ENCODE peak calls at places on chromosomes 11 and 22, in nine cellular contexts. S, H, P, B, U, I, W, A and O are unnamed samples. For H3K36me3, the result is how much of the 10 kb centered on the place peaks cover.

GRCh38 chr11:134233729-134234179 is 9.3 kb downstream of the VPS26B start:
- DNase-seq in S (no peak), H (no peak), P (no peak), B (no peak), U (no peak), I (no peak), W (no peak), A (no peak), O (no peak)

GRCh38 chr11:69394234-69394891 is 87.1 kb upstream of the LINC01488 start:
- DNase-seq in S (no peak), H (peak), P (no peak), B (no peak), U (no peak), I (no peak), W (no peak), A (peak), O (peak)

GRCh38 chr11:89182773-89183172 is 5.1 kb downstream of the TYR start:
- DNase-seq in S (no peak), H (no peak), P (no peak), B (no peak), U (no peak), I (no peak), W (no peak), A (no peak), O (no peak)

GRCh38 chr11:29432719-29433325 is 584.0 kb downstream of the KCNA4 start:
- DNase-seq in S (peak), H (no peak), P (no peak), B (no peak), U (no peak), I (no peak), W (no peak), A (no peak), O (no peak)

GRCh38 chr11:58905141-58905715 is 34.1 kb upstream of the GLYATL1 start:
- DNase-seq in S (no peak), H (no peak), P (peak), B (no peak), U (peak), I (no peak), W (no peak), A (peak), O (no peak)

GRCh38 chr22:25763239-25763777 is 21.3 kb downstream of the MYO18B start:
- DNase-seq in S (no peak), H (no peak), P (no peak), B (no peak), U (no peak), I (no peak), W (no peak), A (no peak), O (no peak)

GRCh38 chr22:46066691-46067090 is 83.6 kb upstream of the PPARA start:
- DNase-seq in S (no peak), H (peak), P (peak), B (peak), U (no peak), I (no peak), W (no peak), A (peak), O (peak)

GRCh38 chr11:129380413-129380812 is 4.8 kb downstream of the BARX2 start:
- DNase-seq in S (no peak), H (no peak), P (no peak), B (no peak), U (no peak), I (no peak), W (no peak), A (no peak), O (no peak)

GRCh38 chr11:120818097-120818496 is 205.8 kb upstream of the TBCEL start:
- DNase-seq in S (no peak), H (no peak), P (no peak), B (no peak), U (no peak), I (no peak), W (no peak), A (no peak), O (no peak)

GRCh38 chr11:76628408-76628947 is 42.1 kb downstream of the LRRC32 start:
- DNase-seq in S (no peak), H (no peak), P (no peak), B (no peak), U (no peak), I (no peak), W (no peak), A (no peak), O (no peak)

GRCh38 chr11:33525789-33526188 is 174.8 kb downstream of the C11orf91 start:
- DNase-seq in S (no peak), H (no peak), P (no peak), B (no peak), U (no peak), I (no peak), W (no peak), A (no peak), O (no peak)

GRCh38 chr11:69113646-69114340 is 41.9 kb upstream of the SMIM38 start:
- DNase-seq in S (no peak), H (peak), P (peak), B (no peak), U (no peak), I (no peak), W (no peak), A (no peak), O (no peak)

GRCh38 chr22:37330200-37331033 is 48.1 kb downstream of the CYTH4 start:
- DNase-seq in S (peak), H (no peak), P (no peak), B (peak), U (no peak), I (no peak), W (no peak), A (no peak), O (peak)

GRCh38 chr11:114250180-114250579 is 46.0 kb upstream of the NNMT start:
- DNase-seq in S (no peak), H (no peak), P (no peak), B (no peak), U (no peak), I (no peak), W (no peak), A (peak), O (no peak)

GRCh38 chr11:76600124-76600655 is 70.4 kb downstream of the LRRC32 start:
- DNase-seq in S (no peak), H (no peak), P (no peak), B (peak), U (no peak), I (no peak), W (peak), A (no peak), O (no peak)

GRCh38 chr11:8038811-8039529 is 42.0 kb upstream of the TUB start:
- DNase-seq in S (no peak), H (peak), P (no peak), B (no peak), U (no peak), I (no peak), W (no peak), A (no peak), O (no peak)

GRCh38 chr11:115548878-115549528 is 44.8 kb upstream of the CADM1 start:
- DNase-seq in S (no peak), H (no peak), P (no peak), B (no peak), U (no peak), I (no peak), W (no peak), A (no peak), O (no peak)

GRCh38 chr22:32708835-32709234 is 92.7 kb upstream of the TIMP3 start:
- DNase-seq in S (no peak), H (peak), P (no peak), B (no peak), U (peak), I (no peak), W (no peak), A (peak), O (peak)

GRCh38 chr11:126375726-126376125 is 20.2 kb downstream of the ST3GAL4 start:
- DNase-seq in S (no peak), H (no peak), P (no peak), B (no peak), U (no peak), I (no peak), W (no peak), A (no peak), O (no peak)

GRCh38 chr11:8947230-8947943 is 4.6 kb upstream of the ASCL3 start:
- DNase-seq in S (no peak), H (no peak), P (no peak), B (no peak), U (no peak), I (no peak), W (no peak), A (no peak), O (no peak)

GRCh38 chr11:18420067-18420466 is 7.9 kb downstream of the LDHC start:
- DNase-seq in S (no peak), H (no peak), P (no peak), B (no peak), U (no peak), I (no peak), W (no peak), A (no peak), O (no peak)

GRCh38 chr11:62555464-62556092 is 9.0 kb upstream of the AHNAK start:
- DNase-seq in S (no peak), H (peak), P (peak), B (no peak), U (no peak), I (peak), W (no peak), A (peak), O (peak)

GRCh38 chr11:827861-828167 is at the start of gene CRACR2B:
- DNase-seq in S (no peak), H (no peak), P (peak), B (no peak), U (no peak), I (no peak), W (no peak), A (no peak), O (no peak)

GRCh38 chr11:114125531-114125930 is 66.0 kb downstream of the ZBTB16 start:
- DNase-seq in S (no peak), H (no peak), P (no peak), B (no peak), U (no peak), I (no peak), W (no peak), A (no peak), O (no peak)

GRCh38 chr11:126943319-126943718 is 57.3 kb downstream of the KIRREL3 start:
- DNase-seq in S (no peak), H (no peak), P (no peak), B (no peak), U (no peak), I (no peak), W (no peak), A (no peak), O (no peak)

GRCh38 chr22:33829549-33830280 is 90.6 kb downstream of the LARGE1 start:
- DNase-seq in S (no peak), H (no peak), P (no peak), B (no peak), U (no peak), I (no peak), W (no peak), A (no peak), O (no peak)

GRCh38 chr11:109085708-109086373 is 336.1 kb upstream of the C11orf87 start:
- DNase-seq in S (no peak), H (no peak), P (no peak), B (no peak), U (no peak), I (no peak), W (no peak), A (peak), O (no peak)

GRCh38 chr11:42646959-42647358 is 664.8 kb upstream of the API5 start:
- DNase-seq in S (no peak), H (no peak), P (no peak), B (no peak), U (no peak), I (no peak), W (no peak), A (no peak), O (no peak)

GRCh38 chr11:77086521-77087472 is 15.8 kb upstream of the OMP start:
- DNase-seq in S (no peak), H (peak), P (peak), B (peak), U (peak), I (no peak), W (peak), A (peak), O (peak)

GRCh38 chr11:18599739-18600230 is at the start of gene MISFA:
- DNase-seq in S (no peak), H (no peak), P (no peak), B (no peak), U (no peak), I (no peak), W (no peak), A (no peak), O (no peak)

GRCh38 chr11:95520765-95521542 is 268.6 kb downstream of the FAM76B start:
- DNase-seq in S (no peak), H (no peak), P (no peak), B (peak), U (no peak), I (no peak), W (no peak), A (no peak), O (no peak)

GRCh38 chr22:38081636-38081940 is 2.4 kb downstream of the SLC16A8 start:
- DNase-seq in S (no peak), H (no peak), P (peak), B (no peak), U (no peak), I (no peak), W (no peak), A (no peak), O (peak)

GRCh38 chr22:22422629-22423112 is 85.9 kb downstream of the ZNF280B start:
- DNase-seq in S (peak), H (no peak), P (peak), B (peak), U (no peak), I (peak), W (peak), A (peak), O (no peak)

GRCh38 chr11:94243571-94244229 is 60.7 kb upstream of the IZUMO1R start:
- DNase-seq in S (no peak), H (no peak), P (no peak), B (no peak), U (no peak), I (no peak), W (no peak), A (no peak), O (no peak)

GRCh38 chr11:61743486-61744095 is 8.8 kb upstream of the MYRF start:
- DNase-seq in S (no peak), H (peak), P (no peak), B (no peak), U (no peak), I (no peak), W (no peak), A (no peak), O (no peak)

GRCh38 chr22:36738416-36739020 is 35.0 kb upstream of the CACNG2 start:
- DNase-seq in S (no peak), H (no peak), P (no peak), B (no peak), U (no peak), I (no peak), W (no peak), A (no peak), O (no peak)

GRCh38 chr11:69799582-69799981 is 19.6 kb downstream of the FGF3 start:
- DNase-seq in S (peak), H (no peak), P (no peak), B (no peak), U (no peak), I (no peak), W (no peak), A (no peak), O (peak)

DNA sequence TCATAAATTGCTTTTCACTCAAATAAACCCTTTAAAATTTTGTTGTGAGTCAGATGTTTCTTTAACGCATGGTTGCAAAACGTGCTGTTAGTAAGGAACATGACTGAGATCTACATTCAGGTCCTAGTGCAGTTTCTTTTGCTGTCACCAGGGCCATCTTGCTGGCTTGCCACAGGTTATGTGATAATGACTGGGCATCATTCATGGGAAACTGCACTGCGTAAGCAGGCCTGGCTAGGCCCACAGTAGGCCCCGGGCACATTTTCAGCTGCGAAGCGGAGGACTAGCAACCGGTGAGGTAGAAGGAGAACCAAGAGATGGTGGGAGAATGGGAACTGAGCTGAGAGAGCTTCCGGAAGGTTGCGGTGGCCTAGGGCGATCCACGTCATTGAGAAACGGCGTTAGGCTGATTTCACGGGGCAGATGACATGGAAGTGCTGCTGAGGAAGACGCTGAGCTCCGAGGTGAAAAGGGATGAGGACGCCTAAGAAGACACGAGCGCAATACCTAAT is 3.2 kb upstream of the KLHDC7B start:
- DNase-seq in S (no peak), H (no peak), P (no peak), B (no peak), U (no peak), I (no peak), W (no peak), A (peak), O (peak)
- H3K27ac ChIP-seq in S (no peak), H (no peak), P (peak), B (peak), U (no peak), I (no peak), W (no peak), A (no peak), O (peak)

DNA sequence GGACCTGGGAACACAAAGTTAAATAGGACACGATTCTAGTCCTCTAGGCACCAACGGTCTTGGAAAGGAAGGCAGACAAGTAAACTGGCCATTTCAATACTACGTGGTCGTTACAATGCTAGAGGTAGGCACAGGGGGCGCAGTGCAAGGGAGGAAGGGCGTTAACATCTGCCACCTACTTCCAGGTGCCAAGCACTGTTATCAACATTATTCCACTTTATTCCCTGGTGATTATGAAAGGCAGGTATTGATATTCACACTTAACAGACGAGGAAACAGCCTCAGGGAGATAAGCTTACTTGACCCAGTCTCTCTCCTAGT is 760 bp upstream of the TAF10 start:
- DNase-seq in S (peak), H (peak), P (no peak), B (no peak), U (no peak), I (peak), W (no peak), A (peak), O (no peak)
- TF ChIP-seq CTCF in S (peak), H (peak), P (peak), B (peak), U (peak), I (peak), W (no peak), A (peak), O (peak)

DNA sequence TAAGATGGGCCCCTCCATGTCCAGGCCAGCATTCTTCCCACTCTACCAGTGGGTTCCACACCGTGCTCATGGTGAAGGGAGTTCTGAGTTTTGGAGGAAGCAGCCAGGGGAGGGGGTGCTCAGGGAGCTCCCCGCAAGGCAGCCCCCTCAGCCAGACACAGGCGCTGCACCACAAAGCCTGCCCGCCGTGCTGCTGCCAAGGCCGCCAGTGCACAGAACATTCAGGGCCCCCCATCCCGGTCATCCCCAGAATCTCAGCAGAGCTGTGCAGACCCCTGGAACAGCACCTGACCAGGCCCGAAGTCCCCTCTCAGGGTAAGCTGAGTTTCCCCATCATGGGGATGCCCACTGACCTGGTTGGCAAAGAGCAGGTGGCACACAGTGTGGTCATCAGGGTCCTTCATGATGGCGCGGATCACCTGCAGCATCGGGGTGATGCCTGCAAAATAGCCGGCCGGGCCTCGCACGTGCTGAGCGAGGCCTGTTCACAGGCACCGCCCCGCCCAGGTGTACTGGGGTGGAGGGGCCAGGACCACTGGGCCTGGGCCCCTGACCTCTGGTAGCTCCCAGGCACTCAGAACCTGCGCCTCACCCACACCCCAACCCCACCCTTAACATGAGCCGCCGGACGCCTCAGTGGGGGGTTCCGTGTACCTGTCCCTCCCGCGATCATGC is 12.4 kb upstream of the POLDIP3 start:
- DNase-seq in S (no peak), H (no peak), P (no peak), B (no peak), U (no peak), I (no peak), W (no peak), A (no peak), O (no peak)
- H3K36me3 ChIP-seq in S (under half), H (under half), P (half or more), B (half or more), U (under half), I (under half), W (under half), A (half or more), O (half or more)

DNA sequence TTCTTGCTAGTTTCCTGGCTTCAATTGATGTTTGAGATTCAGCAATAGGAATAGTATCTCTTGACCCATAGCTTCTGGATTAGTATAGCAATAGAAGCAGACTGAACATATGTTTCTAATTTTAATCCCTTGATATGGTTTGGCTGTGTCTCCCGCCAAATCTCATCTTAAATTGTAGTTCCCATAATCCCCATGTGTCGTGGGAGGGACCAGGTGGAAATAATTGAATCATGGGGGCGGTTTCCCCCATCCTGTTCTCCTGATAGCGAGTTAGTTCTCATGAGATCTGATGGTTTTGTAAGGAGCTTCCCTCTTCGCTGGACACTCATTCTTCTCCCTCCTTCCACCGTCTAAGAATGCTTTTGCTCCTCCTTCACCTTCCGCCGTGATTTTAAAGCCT is 20.1 kb upstream of the SLN start:
- DNase-seq in S (no peak), H (no peak), P (no peak), B (no peak), U (no peak), I (no peak), W (no peak), A (no peak), O (no peak)
- H3K27ac ChIP-seq in S (no peak), H (no peak), P (no peak), B (no peak), U (no peak), I (no peak), W (no peak), A (no peak), O (no peak)